ENCODE peak calls at places on chromosomes 2 and 18, in nine cellular contexts. W is upper lobe of left lung, U is stomach, G is transverse colon, J is K562, M is endothelial cell of umbilical vein, S is GM23338, A is HCT116, L is H1. B is an unnamed sample.

GRCh38 chr18:76502551-76502950 is 7.5 kb upstream of the ZNF516 start:
- DNase-seq in U (no peak), W (no peak), M (no peak), J (no peak), G (no peak), L (no peak), A (no peak), S (no peak), B (no peak)

GRCh38 chr2:42963452-42964068 is 171.2 kb upstream of the HAAO start:
- DNase-seq in L (no peak), U (no peak), J (no peak), G (no peak), S (no peak), M (no peak), W (no peak), A (no peak), B (peak; percentile 60)

GRCh38 chr18:4544131-4544530 is 89.0 kb upstream of the DLGAP1 start:
- DNase-seq in A (no peak), J (no peak), M (no peak), W (no peak), U (no peak), G (no peak), S (no peak), L (no peak), B (no peak)

GRCh38 chr2:140863713-140864112 is 1267.1 kb downstream of the LRP1B start:
- DNase-seq in L (no peak), M (peak; percentile 63), J (no peak), G (no peak), U (no peak), A (peak; percentile 63), W (no peak), S (peak; percentile 76), B (no peak)

GRCh38 chr2:7758065-7758759 is 841.0 kb downstream of the RNF144A start:
- DNase-seq in M (no peak), A (no peak), U (no peak), G (no peak), W (no peak), J (no peak), L (no peak), S (no peak), B (no peak)

GRCh38 chr18:28963481-28963880 is 786.6 kb upstream of the CDH2 start:
- DNase-seq in S (no peak), L (no peak), A (no peak), G (no peak), W (no peak), M (no peak), U (no peak), J (no peak), B (no peak)

GRCh38 chr2:190533968-190534309 is 583 bp downstream of the NEMP2 start:
- DNase-seq in U (no peak), M (no peak), S (no peak), W (no peak), G (no peak), L (no peak), J (peak; percentile 13), A (no peak), B (peak; percentile 86)

GRCh38 chr2:61055557-61055956 is 10.1 kb upstream of the SANBR start:
- DNase-seq in W (no peak), J (no peak), U (no peak), G (no peak), M (no peak), L (no peak), S (no peak), A (no peak), B (no peak)

GRCh38 chr2:197229509-197230458 is 80.8 kb downstream of the ANKRD44 start:
- DNase-seq in S (no peak), A (no peak), W (no peak), G (no peak), L (no peak), U (no peak), J (no peak), M (no peak), B (no peak)

GRCh38 chr2:120740375-120740764 is 4.7 kb downstream of the GLI2 start:
- DNase-seq in W (no peak), M (no peak), U (no peak), J (no peak), S (peak; percentile 80), L (peak; percentile 39), A (no peak), G (no peak), B (no peak)

GRCh38 chr2:120743657-120744056 is 8.0 kb downstream of the GLI2 start:
- DNase-seq in U (no peak), G (no peak), A (no peak), M (no peak), W (no peak), L (peak; percentile 39), S (no peak), J (no peak), B (no peak)

GRCh38 chr2:120741514-120742448 is 6.1 kb downstream of the GLI2 start:
- DNase-seq in W (peak; percentile 83), S (peak; percentile 59), J (no peak), G (no peak), M (no peak), L (peak; percentile 76), U (peak; percentile 46), A (no peak), B (peak; percentile 67)

GRCh38 chr2:120738786-120739771 is 3.4 kb downstream of the GLI2 start:
- DNase-seq in J (no peak), A (no peak), S (peak; percentile 70), U (peak; percentile 57), G (no peak), M (no peak), W (no peak), L (peak; percentile 59), B (peak; percentile 66)

DNA sequence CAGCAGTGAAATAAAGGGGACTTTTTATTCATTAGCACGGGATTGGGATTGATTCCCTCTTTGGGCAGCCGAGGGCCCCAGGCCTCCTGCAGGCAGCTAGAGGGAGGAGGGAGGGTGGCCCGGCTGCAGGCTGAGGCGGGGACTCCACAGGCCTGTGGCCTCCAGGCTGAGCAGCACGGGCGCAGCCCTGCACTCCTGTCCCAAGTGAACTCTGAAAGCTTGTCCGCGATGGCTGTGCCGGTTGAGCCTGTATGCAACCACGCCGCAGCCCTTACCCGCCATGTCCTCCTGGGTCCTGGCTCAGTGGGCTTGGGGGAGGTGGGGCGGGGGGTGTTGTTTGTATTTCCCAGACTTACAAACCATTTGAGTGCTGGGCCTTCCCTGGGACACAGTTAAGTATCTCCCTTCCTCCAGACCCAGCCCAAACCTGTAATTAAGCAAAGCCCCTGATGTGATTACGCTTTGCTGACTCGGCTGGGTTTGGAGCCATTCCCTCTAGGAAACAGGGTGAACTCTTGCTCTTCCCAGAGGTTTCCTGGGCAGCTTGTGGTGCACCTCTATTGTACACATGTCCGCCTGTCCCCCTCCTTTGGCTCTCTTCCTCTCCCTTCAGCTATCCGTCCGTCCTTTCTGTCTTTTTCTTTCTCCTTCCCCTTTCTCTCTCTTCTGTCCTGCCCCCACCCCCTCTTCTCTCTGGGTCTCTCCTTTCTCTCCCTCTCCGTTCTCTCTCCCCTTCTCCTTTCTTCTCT is 5.3 kb downstream of the GLI2 start:
- DNase-seq in A (no peak), J (no peak), W (peak; percentile 64), U (no peak), G (no peak), M (no peak), L (peak; percentile 72), S (peak; percentile 84), B (peak; percentile 72)
- TF ChIP-seq CTCF in A (no peak), J (no peak), W (no peak), U (no peak), G (no peak), M (no peak), L (no peak), S (no peak), B (no peak)

DNA sequence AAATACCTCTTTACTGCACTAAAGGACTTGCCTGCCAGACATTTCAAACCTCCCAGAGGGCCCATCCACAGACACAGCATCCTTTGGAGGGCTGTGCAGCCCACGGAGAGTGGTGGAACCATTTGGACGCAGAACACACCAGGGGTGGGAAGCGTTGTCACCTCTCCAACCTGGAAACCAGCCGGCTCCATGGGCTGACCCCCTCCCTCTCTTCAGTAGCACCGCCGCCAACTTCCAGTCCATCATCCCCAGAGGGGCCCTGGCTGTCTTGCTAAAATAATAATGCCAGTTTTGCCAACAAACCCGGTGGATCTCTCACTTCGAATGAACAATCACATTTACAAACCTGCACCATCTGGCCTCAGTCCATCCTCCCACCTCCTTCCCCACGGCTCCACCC is 203.9 kb downstream of the FBXO15 start:
- DNase-seq in S (no peak), M (no peak), A (no peak), J (no peak), U (no peak), G (no peak), W (no peak), L (no peak), B (no peak)
- H3K4me1 ChIP-seq in S (no peaks in the 10 kb centered on the region), M (no peaks in the 10 kb centered on the region), A (no peaks in the 10 kb centered on the region), J (no peaks in the 10 kb centered on the region), U (no peaks in the 10 kb centered on the region), G (no peaks in the 10 kb centered on the region), W (no peaks in the 10 kb centered on the region), L (peaks cover 2% of the 10 kb centered on the region), B (no peaks in the 10 kb centered on the region)

DNA sequence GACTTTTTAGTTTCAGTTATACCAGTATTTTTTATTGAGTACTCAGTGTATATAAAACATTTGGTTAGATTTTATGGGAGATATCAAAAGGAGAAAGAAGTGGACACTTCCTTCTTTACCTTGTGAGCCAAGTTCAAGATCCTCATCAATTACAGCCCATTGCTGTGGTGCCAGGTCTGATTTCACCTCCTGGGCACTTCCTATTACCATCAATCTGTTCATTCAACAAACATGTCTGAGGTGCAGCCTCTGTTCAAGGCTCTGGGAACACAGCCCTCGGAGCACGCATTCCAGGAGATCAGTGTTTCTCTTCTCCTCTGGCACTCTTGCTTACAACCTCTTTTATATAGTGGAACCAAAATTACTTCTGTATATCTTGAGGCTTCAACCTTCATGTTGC is 171.4 kb upstream of the ALPP start:
- DNase-seq in M (no peak), G (no peak), J (no peak), W (no peak), U (no peak), L (no peak), A (no peak), S (no peak), B (no peak)
- TF ChIP-seq POLR2AphosphoS5 in M (no peak), G (no peak), J (no peak), W (no peak), U (no peak), L (no peak), A (no peak), S (no peak), B (no peak)

GRCh38 chr2:201661366-201661765 is 18.1 kb upstream of the TMEM237 start:
- DNase-seq in U (no peak), J (no peak), W (no peak), M (no peak), A (no peak), S (peak; percentile 28), L (no peak), G (no peak), B (no peak)

GRCh38 chr2:201668402-201668801 is 25.1 kb upstream of the TMEM237 start:
- DNase-seq in G (no peak), U (no peak), L (no peak), A (no peak), M (no peak), J (no peak), S (no peak), W (no peak), B (no peak)

GRCh38 chr2:201664334-201664733 is 21.0 kb upstream of the TMEM237 start:
- DNase-seq in L (no peak), A (no peak), S (peak; percentile 21), W (no peak), J (no peak), U (no peak), G (no peak), M (no peak), B (no peak)

GRCh38 chr2:201669865-201670264 is 26.6 kb upstream of the TMEM237 start:
- DNase-seq in S (no peak), G (no peak), A (no peak), L (no peak), U (no peak), J (no peak), W (no peak), M (no peak), B (no peak)

GRCh38 chr2:201665420-201666158 is 22.3 kb upstream of the TMEM237 start:
- DNase-seq in U (no peak), A (no peak), G (no peak), L (no peak), W (no peak), J (no peak), M (peak; percentile 19), S (no peak), B (no peak)
- TF ChIP-seq CTCF in U (no peak), A (no peak), G (no peak), L (no peak), W (no peak), J (no peak), M (no peak), S (no peak), B (no peak)

B was measured in spleen.